ENCODE peak calls at places on chromosomes 1 and 21, in four cellular contexts. W is NCI-H1092, G is NT2/D1, H is cardiac fibroblast. D is an unnamed sample.
A peak's percentile ranks its signal among the peaks of the same experiment; 100 is the strongest.

GRCh38 chr1:244234009-244234643 is 183.0 kb downstream of the ZBTB18 start:
- DNase-seq in W (no peak), G (no peak), H (no peak), D (peak; percentile 58)

GRCh38 chr1:230069813-230070212 is 2.8 kb downstream of the GALNT2 start:
- DNase-seq in W (no peak), G (no peak), H (no peak), D (no peak)

GRCh38 chr1:97070366-97070765 is 348.8 kb downstream of the PTBP2 start:
- DNase-seq in W (no peak), G (no peak), H (peak; percentile 29), D (no peak)

GRCh38 chr1:206106328-206107167 is 10.6 kb downstream of the AVPR1B start:
- DNase-seq in W (peak; percentile 83), G (peak; percentile 89), H (peak; percentile 91), D (peak; percentile 69)

GRCh38 chr1:172513480-172513879 is 19.5 kb upstream of the SUCO start:
- DNase-seq in W (no peak), G (no peak), H (no peak), D (peak; percentile 44)

GRCh38 chr1:94236021-94236491 is 1.3 kb downstream of the ARHGAP29 start:
- DNase-seq in W (no peak), G (no peak), H (peak; percentile 77), D (peak; percentile 33)

GRCh38 chr1:65832296-65832695 is 39.6 kb downstream of the PDE4B start:
- DNase-seq in W (no peak), G (no peak), H (no peak), D (no peak)

GRCh38 chr1:153567621-153568366 is 2.1 kb upstream of the S100A2 start:
- DNase-seq in W (no peak), G (no peak), H (no peak), D (no peak)

GRCh38 chr1:226882631-226883409 is 12.4 kb downstream of the PSEN2 start:
- DNase-seq in W (no peak), G (no peak), H (peak; percentile 34), D (no peak)

GRCh38 chr21:45209046-45209445 is 78.6 kb downstream of the POFUT2 start:
- DNase-seq in W (no peak), G (no peak), H (peak; percentile 57), D (no peak)

GRCh38 chr1:16173447-16174260 is 17.8 kb upstream of the EPHA2 start:
- DNase-seq in W (no peak), G (no peak), H (peak; percentile 80), D (peak; percentile 79)

GRCh38 chr1:81703352-81703735 is 97.4 kb upstream of the ADGRL2 start:
- DNase-seq in W (no peak), G (no peak), H (peak; percentile 70), D (no peak)

GRCh38 chr1:170959385-170959784 is 24.1 kb downstream of the MROH9 start:
- DNase-seq in W (no peak), G (no peak), H (no peak), D (no peak)

GRCh38 chr1:47621977-47622376 is 184.1 kb downstream of the FOXD2 start:
- DNase-seq in W (no peak), G (no peak), H (no peak), D (no peak)

GRCh38 chr1:5769146-5769545 is 223.1 kb downstream of the NPHP4 start:
- DNase-seq in W (no peak), G (no peak), H (no peak), D (no peak)

GRCh38 chr21:45224189-45224938 is 63.3 kb downstream of the POFUT2 start:
- DNase-seq in W (no peak), G (no peak), H (no peak), D (no peak)

GRCh38 chr1:19179597-19180271 is 30.3 kb downstream of the UBR4 start:
- DNase-seq in W (no peak), G (no peak), H (peak; percentile 74), D (peak; percentile 38)

GRCh38 chr21:17537299-17537698 is 24.5 kb downstream of the CXADR start:
- DNase-seq in W (no peak), G (no peak), H (peak; percentile 14), D (no peak)

GRCh38 chr1:151728151-151728711 is 6.9 kb downstream of the RIIAD1 start:
- DNase-seq in W (no peak), G (peak; percentile 30), H (peak; percentile 69), D (peak; percentile 13)

GRCh38 chr1:90835172-90835660 is 118.1 kb upstream of the BARHL2 start:
- DNase-seq in W (no peak), G (no peak), H (no peak), D (no peak)

GRCh38 chr1:31871703-31872102 is 55.9 kb upstream of the SPOCD1 start:
- DNase-seq in W (no peak), G (no peak), H (no peak), D (no peak)

GRCh38 chr1:207873055-207873890 is 37.7 kb downstream of the CD34 start:
- DNase-seq in W (no peak), G (no peak), H (no peak), D (peak; percentile 72)

GRCh38 chr1:204694145-204694544 is 8.6 kb upstream of the LRRN2 start:
- DNase-seq in W (no peak), G (no peak), H (no peak), D (no peak)

GRCh38 chr1:93554883-93555872 is 107.3 kb downstream of the FNBP1L start:
- DNase-seq in W (no peak), G (no peak), H (peak; percentile 26), D (no peak)

GRCh38 chr1:211520641-211521040 is 28.7 kb upstream of the RD3 start:
- DNase-seq in W (no peak), G (no peak), H (peak; percentile 54), D (no peak)

GRCh38 chr1:246147471-246148461 is 359.3 kb downstream of the SMYD3 start:
- DNase-seq in W (no peak), G (no peak), H (no peak), D (no peak)

GRCh38 chr21:44947111-44947929 is 7.5 kb downstream of the SLX9 start:
- DNase-seq in W (no peak), G (no peak), H (no peak), D (no peak)

GRCh38 chr1:120133228-120133927 is 42.9 kb downstream of the SEC22B start:
- DNase-seq in W (no peak), G (no peak), H (no peak), D (no peak)

GRCh38 chr21:33976082-33976979 is 60.7 kb upstream of the ATP5PO start:
- DNase-seq in W (no peak), G (no peak), H (peak; percentile 77), D (peak; percentile 80)

GRCh38 chr1:69191280-69191679 is 376.4 kb upstream of the LRRC7 start:
- DNase-seq in W (no peak), G (no peak), H (peak; percentile 63), D (no peak)

GRCh38 chr1:205041121-205041758 is 1.8 kb upstream of the CNTN2 start:
- DNase-seq in W (no peak), G (no peak), H (no peak), D (peak; percentile 74)

D was measured in SJCRH30.